ENCODE peak calls at places on chromosomes 11 and 22, in nine cellular contexts. N is HFF-Myc; G is IMR-90; J is neural crest cell; F is fibroblast of lung; A is endothelial cell; L is BE2C; K is CD8-positive, alpha-beta T cell; E is psoas muscle. P is an unnamed sample.

GRCh38 chr11:120482149-120482548 is 29.4 kb upstream of the GRIK4 start:
- DNase-seq in N (no peak), G (peak), J (no peak), F (peak), A (no peak), L (peak), K (no peak), E (no peak), P (no peak)

GRCh38 chr11:10004526-10005113 is 289.4 kb downstream of the SBF2 start:
- DNase-seq in N (no peak), G (no peak), J (no peak), F (peak), A (no peak), L (no peak), K (no peak), E (no peak), P (no peak)

GRCh38 chr22:37178350-37179125 is 9.5 kb downstream of the C1QTNF6 start:
- DNase-seq in N (no peak), G (no peak), J (no peak), F (peak), A (no peak), L (no peak), K (peak), E (peak), P (no peak)

GRCh38 chr11:87292598-87292997 is 254.9 kb downstream of the TMEM135 start:
- DNase-seq in N (no peak), G (no peak), J (no peak), F (no peak), A (no peak), L (no peak), K (no peak), E (no peak), P (no peak)

GRCh38 chr22:33274214-33274828 is 216.1 kb upstream of the SYN3 start:
- DNase-seq in N (no peak), G (no peak), J (peak), F (no peak), A (peak), L (peak), K (no peak), E (no peak), P (no peak)

GRCh38 chr11:2831826-2832717 is 53.5 kb downstream of the CDKN1C start:
- DNase-seq in N (no peak), G (no peak), J (no peak), F (no peak), A (no peak), L (no peak), K (peak), E (peak), P (no peak)

GRCh38 chr11:65501530-65502273 is 2.9 kb downstream of the MALAT1 start:
- DNase-seq in N (peak), G (peak), J (no peak), F (peak), A (no peak), L (no peak), K (no peak), E (no peak), P (no peak)

GRCh38 chr11:128424867-128425285 is 162.5 kb downstream of the ETS1 start:
- DNase-seq in N (no peak), G (peak), J (no peak), F (peak), A (no peak), L (no peak), K (no peak), E (peak), P (no peak)

GRCh38 chr11:1640076-1640946 is 10.7 kb downstream of the KRTAP5-5 start:
- DNase-seq in N (no peak), G (no peak), J (peak), F (no peak), A (peak), L (peak), K (no peak), E (no peak), P (no peak)

GRCh38 chr11:123448798-123449197 is 18.7 kb downstream of the GRAMD1B start:
- DNase-seq in N (no peak), G (no peak), J (no peak), F (no peak), A (no peak), L (no peak), K (no peak), E (no peak), P (no peak)

GRCh38 chr11:38274031-38274430 is 1676.0 kb upstream of the RAG2 start:
- DNase-seq in N (no peak), G (no peak), J (no peak), F (peak), A (no peak), L (no peak), K (no peak), E (no peak), P (no peak)

GRCh38 chr22:26377170-26377825 is 51.8 kb upstream of the ASPHD2 start:
- DNase-seq in N (no peak), G (no peak), J (no peak), F (no peak), A (no peak), L (no peak), K (no peak), E (no peak), P (no peak)

GRCh38 chr22:45966320-45966891 is 10.6 kb downstream of the WNT7B start:
- DNase-seq in N (no peak), G (no peak), J (no peak), F (peak), A (no peak), L (peak), K (no peak), E (no peak), P (no peak)

GRCh38 chr11:3021125-3021524 is 29.0 kb upstream of the NAP1L4 start:
- DNase-seq in N (no peak), G (peak), J (no peak), F (peak), A (peak), L (peak), K (peak), E (no peak), P (no peak)

GRCh38 chr11:75421035-75421602 is 11.9 kb downstream of the KLHL35 start:
- DNase-seq in N (no peak), G (no peak), J (no peak), F (no peak), A (no peak), L (no peak), K (no peak), E (no peak), P (no peak)

GRCh38 chr22:41876675-41877074 is 38.2 kb downstream of the SHISA8 start:
- DNase-seq in N (no peak), G (no peak), J (no peak), F (no peak), A (no peak), L (no peak), K (no peak), E (no peak), P (no peak)

GRCh38 chr22:40855104-40855959 is 1.1 kb downstream of the ST13 start:
- DNase-seq in N (no peak), G (no peak), J (no peak), F (peak), A (no peak), L (no peak), K (no peak), E (peak), P (no peak)

GRCh38 chr11:3119141-3119821 is 45.8 kb downstream of the OSBPL5 start:
- DNase-seq in N (no peak), G (no peak), J (no peak), F (no peak), A (no peak), L (no peak), K (no peak), E (no peak), P (no peak)

GRCh38 chr22:19041403-19042074 is 80.7 kb downstream of the DGCR2 start:
- DNase-seq in N (no peak), G (no peak), J (no peak), F (no peak), A (no peak), L (no peak), K (no peak), E (peak), P (no peak)

GRCh38 chr22:23178512-23179254 is 1.6 kb upstream of the BCR start:
- DNase-seq in N (peak), G (peak), J (peak), F (peak), A (peak), L (peak), K (peak), E (peak), P (peak)
- TF ChIP-seq CTCF in N (peak), G (peak), J (peak), F (peak), A (peak), L (peak), K (peak), E (peak), P (peak)

GRCh38 chr22:35809816-35810215 is 92.1 kb downstream of the APOL5 start:
- DNase-seq in N (no peak), G (no peak), J (no peak), F (no peak), A (no peak), L (no peak), K (no peak), E (no peak), P (no peak)

GRCh38 chr22:35808377-35808776 is 90.7 kb downstream of the APOL5 start:
- DNase-seq in N (no peak), G (no peak), J (no peak), F (no peak), A (no peak), L (no peak), K (no peak), E (no peak), P (no peak)

GRCh38 chr22:35805466-35805865 is 87.8 kb downstream of the APOL5 start:
- DNase-seq in N (no peak), G (no peak), J (no peak), F (peak), A (no peak), L (no peak), K (no peak), E (no peak), P (no peak)

GRCh38 chr22:35802885-35803284 is 85.2 kb downstream of the APOL5 start:
- DNase-seq in N (no peak), G (no peak), J (no peak), F (no peak), A (no peak), L (no peak), K (no peak), E (no peak), P (no peak)

DNA sequence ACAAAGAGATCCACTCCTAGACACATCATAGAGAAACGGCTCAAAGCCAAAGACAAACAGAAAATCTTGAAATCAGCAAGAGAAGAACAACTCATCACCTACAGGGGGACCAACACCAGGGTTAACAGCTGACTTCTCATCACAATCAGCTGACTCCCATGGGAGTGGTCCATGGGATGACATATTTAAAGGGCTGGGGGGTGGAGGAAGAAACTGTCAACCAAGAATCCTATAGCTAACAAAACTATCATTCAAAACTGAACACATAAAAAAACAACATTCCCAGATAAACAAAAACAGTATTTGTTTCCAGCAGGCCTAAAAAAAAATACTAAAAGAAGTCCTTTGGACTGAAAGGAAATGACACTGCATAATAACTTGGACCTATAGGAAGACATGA is 86.7 kb downstream of the APOL5 start:
- DNase-seq in N (no peak), G (no peak), J (no peak), F (no peak), A (no peak), L (no peak), K (no peak), E (no peak), P (no peak)
- TF ChIP-seq CTCF in N (no peak), G (no peak), J (no peak), F (no peak), A (no peak), L (no peak), K (no peak), E (no peak), P (no peak)

GRCh38 chr11:106216281-106216680 is 138.8 kb downstream of the AASDHPPT start:
- DNase-seq in N (no peak), G (no peak), J (no peak), F (peak), A (no peak), L (no peak), K (no peak), E (no peak), P (no peak)
- TF ChIP-seq CTCF in N (no peak), G (no peak), J (no peak), F (no peak), A (no peak), L (no peak), K (no peak), E (no peak), P (no peak)

GRCh38 chr22:17789379-17790200 is 15.3 kb upstream of the BID start:
- DNase-seq in N (no peak), G (no peak), J (no peak), F (no peak), A (no peak), L (no peak), K (no peak), E (no peak), P (no peak)
- TF ChIP-seq CTCF in N (no peak), G (no peak), J (no peak), F (no peak), A (no peak), L (no peak), K (no peak), E (no peak), P (no peak)

DNA sequence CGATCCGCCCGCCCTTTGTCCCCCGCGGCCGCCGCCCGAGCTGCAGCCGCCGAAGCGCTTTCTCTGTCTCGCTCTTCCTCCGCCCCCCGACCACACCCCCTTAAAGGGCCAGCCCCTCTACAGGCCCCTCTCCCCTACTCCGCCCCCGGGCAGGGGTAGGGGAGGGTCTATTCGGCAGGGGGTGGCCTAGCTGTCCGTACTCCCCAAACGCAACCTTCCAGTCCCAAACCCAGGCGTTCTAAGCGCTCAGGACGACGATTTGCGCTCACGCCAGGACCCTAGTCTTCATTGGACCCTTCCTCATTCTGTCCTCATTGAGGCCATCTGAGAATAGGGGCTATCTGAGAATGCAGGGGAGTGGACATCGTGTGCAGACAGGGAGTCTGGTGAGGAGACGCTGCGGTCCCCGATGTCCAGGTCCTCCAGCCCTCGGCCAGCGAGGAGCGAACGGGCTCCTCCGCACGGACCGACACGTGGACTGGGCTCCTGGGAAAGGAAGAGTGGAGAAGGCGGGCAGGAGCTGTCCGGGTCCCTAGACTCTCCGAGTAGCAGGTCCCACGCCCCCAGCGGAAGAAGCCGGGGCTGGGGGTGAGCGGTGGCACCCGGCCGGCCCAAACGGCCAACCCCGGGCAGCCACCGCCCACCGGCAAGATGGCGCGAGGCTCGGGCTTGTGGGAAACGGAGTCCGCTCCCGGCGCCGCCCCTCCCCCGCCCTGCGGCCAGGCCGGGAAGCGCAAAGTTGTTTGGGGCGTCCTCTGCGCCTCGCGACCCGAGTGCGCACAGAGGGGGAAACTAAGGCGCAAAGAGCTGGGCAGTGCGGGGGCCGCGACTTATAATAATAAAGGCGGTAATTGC is at the start of gene PPP1R14B:
- DNase-seq in N (no peak), G (peak), J (peak), F (peak), A (peak), L (peak), K (peak), E (peak), P (peak)
- TF ChIP-seq CTCF in N (no peak), G (peak), J (peak), F (no peak), A (peak), L (no peak), K (no peak), E (no peak), P (peak)

GRCh38 chr11:12099132-12099873 is 11.1 kb upstream of the MICAL2 start:
- DNase-seq in N (no peak), G (no peak), J (no peak), F (no peak), A (no peak), L (no peak), K (no peak), E (no peak), P (no peak)
- TF ChIP-seq CTCF in N (peak), G (peak), J (peak), F (no peak), A (no peak), L (peak), K (no peak), E (no peak), P (peak)

DNA sequence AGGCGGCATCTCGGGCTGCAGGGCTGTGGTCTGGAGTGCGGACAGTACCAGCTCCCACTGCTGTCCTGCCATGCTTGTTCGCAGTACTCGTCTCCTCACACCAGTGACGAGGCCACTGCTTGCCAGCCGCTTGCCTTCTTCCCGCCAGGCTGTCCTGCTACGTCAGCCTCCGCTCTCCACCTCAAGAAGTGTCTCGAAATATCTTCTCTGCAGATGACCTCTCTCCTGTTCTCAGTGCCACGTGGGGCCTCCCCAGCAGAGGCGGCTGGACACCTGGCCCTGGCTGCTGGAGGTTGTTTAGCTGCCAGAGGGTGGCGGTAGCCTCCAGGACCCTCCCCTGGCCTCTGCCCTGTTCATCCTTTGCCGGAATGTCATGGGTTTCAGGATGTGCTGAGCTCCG is 3.1 kb upstream of the CCDC188 start:
- DNase-seq in N (no peak), G (peak), J (no peak), F (no peak), A (no peak), L (no peak), K (no peak), E (no peak), P (no peak)
- TF ChIP-seq CTCF in N (no peak), G (no peak), J (peak), F (no peak), A (no peak), L (peak), K (no peak), E (no peak), P (peak)

GRCh38 chr11:56845121-56845732 is 96.7 kb upstream of the OR9G4 start:
- DNase-seq in N (no peak), G (no peak), J (no peak), F (no peak), A (no peak), L (no peak), K (no peak), E (peak), P (no peak)

GRCh38 chr11:56846631-56847400 is 98.3 kb upstream of the OR9G4 start:
- DNase-seq in N (no peak), G (no peak), J (no peak), F (no peak), A (no peak), L (no peak), K (no peak), E (no peak), P (no peak)

GRCh38 chr11:56842829-56843794 is 94.6 kb upstream of the OR9G4 start:
- DNase-seq in N (no peak), G (no peak), J (no peak), F (no peak), A (no peak), L (no peak), K (no peak), E (no peak), P (no peak)

GRCh38 chr11:56843816-56844215 is 95.3 kb upstream of the OR9G4 start:
- DNase-seq in N (no peak), G (no peak), J (no peak), F (no peak), A (no peak), L (no peak), K (no peak), E (no peak), P (no peak)

DNA sequence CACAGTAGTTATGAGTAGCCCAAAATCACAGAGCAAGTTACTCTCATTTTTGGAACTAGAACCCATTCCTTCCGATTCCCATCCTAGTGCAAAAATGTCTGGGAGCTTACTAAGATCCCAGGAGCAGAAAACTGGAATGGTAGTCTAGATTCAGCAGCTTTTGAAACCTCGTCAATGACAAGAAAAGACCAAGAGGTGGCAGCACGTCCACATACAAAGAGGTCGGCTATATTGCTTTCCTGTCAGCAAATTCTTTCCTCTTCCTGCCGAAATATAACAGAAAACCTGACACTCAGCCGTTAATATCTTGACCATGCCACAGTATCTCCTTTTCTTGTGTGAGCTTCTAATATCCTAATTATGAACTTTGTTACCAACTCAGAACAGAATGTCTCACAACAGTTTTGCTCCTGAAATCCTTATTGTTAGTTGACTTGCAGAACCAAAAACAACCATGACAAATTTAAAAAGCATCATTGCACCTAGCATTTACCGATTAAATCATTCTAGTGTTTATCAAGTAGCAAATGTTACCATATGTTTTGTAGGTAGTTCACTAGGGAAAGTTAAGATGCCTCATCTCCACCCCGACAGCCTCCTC is 92.8 kb upstream of the OR9G4 start:
- DNase-seq in N (peak), G (peak), J (peak), F (peak), A (peak), L (peak), K (no peak), E (peak), P (no peak)
- TF ChIP-seq CTCF in N (peak), G (peak), J (peak), F (peak), A (peak), L (peak), K (peak), E (peak), P (peak)

GRCh38 chr22:30362632-30363281 is 6.0 kb downstream of the CCDC157 start:
- DNase-seq in N (no peak), G (no peak), J (no peak), F (no peak), A (no peak), L (no peak), K (no peak), E (no peak), P (no peak)
- TF ChIP-seq CTCF in N (no peak), G (no peak), J (no peak), F (no peak), A (no peak), L (no peak), K (no peak), E (no peak), P (no peak)

GRCh38 chr11:131893103-131893502 is 522.7 kb downstream of the NTM start:
- DNase-seq in N (no peak), G (no peak), J (no peak), F (no peak), A (no peak), L (no peak), K (no peak), E (no peak), P (no peak)

GRCh38 chr11:131888230-131888826 is 517.9 kb downstream of the NTM start:
- DNase-seq in N (peak), G (peak), J (no peak), F (peak), A (no peak), L (no peak), K (no peak), E (no peak), P (no peak)

GRCh38 chr11:131886201-131886600 is 515.8 kb downstream of the NTM start:
- DNase-seq in N (no peak), G (no peak), J (no peak), F (peak), A (no peak), L (no peak), K (no peak), E (no peak), P (no peak)

GRCh38 chr11:131889146-131889577 is 518.7 kb downstream of the NTM start:
- DNase-seq in N (peak), G (peak), J (no peak), F (peak), A (no peak), L (no peak), K (no peak), E (no peak), P (no peak)

GRCh38 chr11:131889760-131890620 is 519.6 kb downstream of the NTM start:
- DNase-seq in N (no peak), G (peak), J (no peak), F (peak), A (no peak), L (no peak), K (no peak), E (no peak), P (no peak)
- TF ChIP-seq CTCF in N (no peak), G (peak), J (no peak), F (no peak), A (no peak), L (no peak), K (no peak), E (no peak), P (no peak)